ENCODE peak calls at places on chromosomes 2 and 18, in six cellular contexts. V is hepatocyte; R is A673; P is cardiac muscle cell; E is heart right ventricle; M is CD8-positive, alpha-beta T cell. W is an unnamed sample.

GRCh38 chr2:11397513-11397912 is 53.1 kb upstream of the ROCK2 start:
- DNase-seq in V (no peak), E (no peak), M (no peak), R (no peak), P (no peak), W (no peak)

GRCh38 chr18:80147418-80148315 is 38.6 kb downstream of the ADNP2 start:
- DNase-seq in P (peak; percentile 80), V (no peak), M (peak; percentile 75), R (peak; percentile 93), E (peak; percentile 71), W (peak; percentile 94)

GRCh38 chr2:173117678-173118077 is 42.0 kb downstream of the MAP3K20 start:
- DNase-seq in P (no peak), V (no peak), E (no peak), R (no peak), M (no peak), W (no peak)

GRCh38 chr2:26938399-26938798 is 32.0 kb upstream of the MAPRE3 start:
- DNase-seq in V (no peak), E (no peak), R (no peak), M (no peak), P (no peak), W (no peak)

GRCh38 chr18:35479911-35480586 is 17.7 kb downstream of the INO80C start:
- DNase-seq in V (no peak), M (no peak), R (no peak), P (no peak), E (no peak), W (no peak)

GRCh38 chr2:43024515-43024962 is 201.9 kb downstream of the ZFP36L2 start:
- DNase-seq in R (peak; percentile 64), E (peak; percentile 77), V (peak; percentile 80), P (peak; percentile 71), M (peak; percentile 38), W (peak; percentile 88)

GRCh38 chr2:163794635-163795034 is 58.8 kb upstream of the FIGN start:
- DNase-seq in P (peak; percentile 16), E (no peak), M (no peak), R (no peak), V (no peak), W (no peak)

GRCh38 chr2:73295751-73296400 is 2.5 kb upstream of the EGR4 start:
- DNase-seq in V (no peak), R (no peak), P (peak; percentile 46), M (no peak), E (no peak), W (no peak)

GRCh38 chr2:70140978-70141753 is 49.7 kb downstream of the C2orf42 start:
- DNase-seq in M (peak; percentile 63), V (peak; percentile 86), P (peak; percentile 21), E (no peak), R (peak; percentile 53), W (peak; percentile 82)

GRCh38 chr2:121205321-121205942 is 79.6 kb downstream of the TFCP2L1 start:
- DNase-seq in E (no peak), P (no peak), M (no peak), V (no peak), R (peak; percentile 7), W (no peak)

GRCh38 chr2:38465789-38466127 is 88.7 kb upstream of the ATL2 start:
- DNase-seq in P (peak; percentile 25), E (no peak), V (peak; percentile 43), R (peak; percentile 48), M (peak; percentile 14), W (no peak)

GRCh38 chr18:6714027-6714426 is 15.5 kb upstream of the ARHGAP28 start:
- DNase-seq in R (no peak), M (no peak), E (no peak), V (no peak), P (no peak), W (no peak)

GRCh38 chr2:66082576-66082975 is 352.3 kb upstream of the MEIS1 start:
- DNase-seq in V (no peak), E (no peak), M (no peak), P (no peak), R (no peak), W (no peak)

GRCh38 chr2:14720319-14720718 is 87.8 kb downstream of the LRATD1 start:
- DNase-seq in E (no peak), R (no peak), M (no peak), P (no peak), V (no peak), W (no peak)

GRCh38 chr2:207167129-207167923 is 1.6 kb upstream of the KLF7 start:
- DNase-seq in R (no peak), V (no peak), M (no peak), E (no peak), P (peak; percentile 76), W (no peak)

GRCh38 chr2:132662742-132663141 is 7.3 kb downstream of the LYPD1 start:
- DNase-seq in M (no peak), E (no peak), R (no peak), V (no peak), P (no peak), W (no peak)

GRCh38 chr2:196991061-196991460 is 64.6 kb upstream of the PGAP1 start:
- DNase-seq in P (no peak), V (no peak), R (no peak), E (no peak), M (no peak), W (no peak)

GRCh38 chr2:34787341-34787740 is 1188.2 kb upstream of the FAM98A start:
- DNase-seq in P (no peak), R (no peak), M (no peak), V (no peak), E (no peak), W (no peak)

GRCh38 chr18:76450912-76451421 is 44.1 kb downstream of the ZNF516 start:
- DNase-seq in E (peak; percentile 64), M (no peak), P (peak; percentile 75), V (peak; percentile 34), R (peak; percentile 71), W (peak; percentile 88)

GRCh38 chr2:238425979-238426567 is 654 bp upstream of the ASB1 start:
- DNase-seq in R (peak; percentile 88), M (no peak), E (no peak), V (peak; percentile 59), P (peak; percentile 85), W (peak; percentile 72)

GRCh38 chr2:75324141-75324540 is 124.8 kb upstream of the TACR1 start:
- DNase-seq in M (no peak), E (no peak), R (no peak), V (no peak), P (no peak), W (no peak)

DNA sequence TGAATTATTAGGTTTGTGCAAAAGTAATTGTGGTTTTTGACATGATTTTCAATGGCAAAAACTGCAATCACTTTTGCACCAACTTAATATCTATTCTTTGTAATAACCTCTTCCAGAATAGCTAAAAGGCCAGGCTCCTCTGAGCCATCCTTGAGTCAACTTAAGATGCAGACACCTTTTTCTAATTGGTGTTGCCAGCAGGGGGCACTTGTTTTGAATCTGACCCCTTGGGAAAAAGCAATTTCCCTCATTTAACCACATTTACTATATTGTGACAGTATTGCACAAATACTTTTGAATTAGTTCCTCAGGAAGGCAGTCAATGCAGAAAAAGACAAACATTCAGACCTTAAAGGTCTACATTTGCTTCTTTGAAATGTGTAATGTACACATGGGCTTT is 78.6 kb upstream of the GALNT5 start:
- DNase-seq in V (no peak), M (no peak), R (no peak), E (no peak), P (no peak), W (no peak)
- TF ChIP-seq CTCF in V (no peak), M (no peak), R (peak; percentile 35), E (no peak), P (peak; percentile 21), W (no peak)

GRCh38 chr2:237306787-237307170 is 107.2 kb downstream of the COL6A3 start:
- DNase-seq in R (no peak), P (no peak), E (no peak), V (no peak), M (no peak), W (no peak)

GRCh38 chr2:237307495-237307894 is 106.5 kb downstream of the COL6A3 start:
- DNase-seq in E (no peak), P (no peak), V (no peak), M (no peak), R (no peak), W (no peak)

GRCh38 chr2:237309416-237309815 is 104.5 kb downstream of the COL6A3 start:
- DNase-seq in R (no peak), V (no peak), M (no peak), P (no peak), E (no peak), W (no peak)

GRCh38 chr2:237310515-237311114 is 103.3 kb downstream of the COL6A3 start:
- DNase-seq in R (no peak), V (no peak), E (no peak), M (no peak), P (no peak), W (no peak)

GRCh38 chr2:237309011-237309410 is 105.0 kb downstream of the COL6A3 start:
- DNase-seq in E (no peak), R (no peak), M (no peak), V (no peak), P (peak; percentile 52), W (no peak)
- H3K27ac ChIP-seq in E (peak overlapping the region; percentile 9), R (no peak overlapping the region), M (no peak overlapping the region), V (no peak overlapping the region), P (no peak overlapping the region), W (no peak overlapping the region)

DNA sequence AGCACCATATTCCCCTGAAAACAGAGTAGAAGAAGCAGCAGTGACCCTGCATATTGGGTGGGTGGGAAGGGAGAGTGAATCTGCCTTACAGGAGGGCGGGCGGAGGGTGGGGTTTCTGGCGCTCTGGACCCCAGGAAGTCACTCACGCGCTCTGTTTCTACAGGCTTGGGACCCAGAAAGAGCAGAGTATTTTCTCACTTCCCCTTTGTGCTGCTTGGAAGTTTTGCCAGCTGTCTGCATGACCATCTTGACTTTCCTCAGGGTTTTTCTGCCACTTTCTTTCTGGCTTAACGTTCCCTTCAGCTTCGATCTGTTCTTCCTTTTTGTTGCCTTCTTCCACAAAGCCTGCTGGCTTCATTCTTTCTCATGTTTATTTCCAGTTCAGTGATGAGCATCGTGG is 383.1 kb downstream of the GALR1 start:
- DNase-seq in P (no peak), R (no peak), E (no peak), V (no peak), M (no peak), W (no peak)
- H3K4me3 ChIP-seq in P (no peak overlapping the region), R (no peak overlapping the region), E (no peak overlapping the region), V (no peak overlapping the region), M (no peak overlapping the region), W (no peak overlapping the region)

GRCh38 chr2:12934181-12934756 is 217.5 kb downstream of the TRIB2 start:
- DNase-seq in V (no peak), M (no peak), R (no peak), P (no peak), E (no peak), W (no peak)

GRCh38 chr2:12932192-12932591 is 215.5 kb downstream of the TRIB2 start:
- DNase-seq in R (no peak), P (no peak), E (no peak), M (no peak), V (no peak), W (no peak)

GRCh38 chr2:12935226-12935625 is 218.5 kb downstream of the TRIB2 start:
- DNase-seq in R (no peak), E (no peak), M (no peak), P (no peak), V (no peak), W (no peak)

GRCh38 chr2:12931211-12931844 is 214.6 kb downstream of the TRIB2 start:
- DNase-seq in E (no peak), M (peak; percentile 6), P (peak; percentile 78), R (peak; percentile 72), V (peak; percentile 53), W (no peak)

GRCh38 chr2:12935726-12936125 is 219.0 kb downstream of the TRIB2 start:
- DNase-seq in V (no peak), P (no peak), R (no peak), E (no peak), M (no peak), W (no peak)
- TF ChIP-seq CTCF in V (no peak), P (no peak), R (no peak), E (no peak), M (no peak), W (no peak)